ENCODE peak calls at places on chromosome 7, in six cellular contexts. W is activated CD4-positive, alpha-beta T cell treated with anti-CD3 and anti-CD28 coated beads for 24 hours; E is A549; Y is activated naive CD8-positive, alpha-beta T cell treated with anti-CD3 and anti-CD28 coated beads, Interleukin-2, amount 50 U/mL, for 16 hours; Z is Ammon's horn; L is CD14-positive monocyte. I is an unnamed sample.

GRCh38 chr7:30678805-30679204 is 3.5 kb downstream of the CRHR2 start:
- DNase-seq in Z (no peak), E (no peak), Y (no peak), W (no peak), L (no peak), I (no peak)

GRCh38 chr7:55172161-55172560 is 153.3 kb downstream of the EGFR start:
- DNase-seq in L (no peak), Y (no peak), Z (no peak), E (no peak), W (no peak), I (no peak)

GRCh38 chr7:16945372-16945771 is 63.6 kb upstream of the AGR3 start:
- DNase-seq in W (no peak), L (no peak), E (no peak), Z (no peak), Y (no peak), I (no peak)

GRCh38 chr7:18684899-18685298 is 189.3 kb downstream of the HDAC9 start:
- DNase-seq in Z (no peak), Y (no peak), W (no peak), L (no peak), E (no peak), I (no peak)

GRCh38 chr7:139711991-139712753 is 65.6 kb downstream of the HIPK2 start:
- DNase-seq in L (no peak), Y (no peak), W (no peak), Z (peak), E (no peak), I (no peak)

GRCh38 chr7:29350351-29350750 is 155.8 kb downstream of the CHN2 start:
- DNase-seq in E (no peak), W (no peak), Y (no peak), Z (no peak), L (no peak), I (no peak)

GRCh38 chr7:90173127-90173844 is 19.0 kb downstream of the STEAP1 start:
- DNase-seq in L (no peak), W (no peak), Y (no peak), E (no peak), Z (no peak), I (no peak)

GRCh38 chr7:87507446-87507845 is 32.0 kb upstream of the ABCB4 start:
- DNase-seq in Y (no peak), L (no peak), Z (no peak), W (no peak), E (peak), I (peak)

GRCh38 chr7:22302951-22303423 is 54.0 kb downstream of the RAPGEF5 start:
- DNase-seq in W (no peak), Y (no peak), Z (no peak), L (no peak), E (no peak), I (no peak)

GRCh38 chr7:54392935-54393334 is 149.2 kb upstream of the VSTM2A start:
- DNase-seq in Y (no peak), L (no peak), Z (no peak), W (no peak), E (no peak), I (no peak)

GRCh38 chr7:26547156-26547555 is 255.5 kb downstream of the SNX10 start:
- DNase-seq in W (no peak), L (no peak), E (no peak), Z (no peak), Y (no peak), I (no peak)

GRCh38 chr7:6440381-6440780 is 7.4 kb downstream of the DAGLB start:
- DNase-seq in E (no peak), W (no peak), L (no peak), Y (no peak), Z (no peak), I (no peak)

GRCh38 chr7:151113344-151114150 is 27.3 kb downstream of the AGAP3 start:
- DNase-seq in Z (no peak), E (peak), Y (no peak), W (no peak), L (no peak), I (peak)

GRCh38 chr7:78111384-78111783 is 312.8 kb downstream of the PHTF2 start:
- DNase-seq in Y (no peak), L (no peak), W (no peak), Z (no peak), E (no peak), I (no peak)

GRCh38 chr7:4613855-4614548 is 68.1 kb upstream of the FOXK1 start:
- DNase-seq in E (no peak), L (no peak), Y (no peak), W (no peak), Z (no peak), I (peak)

GRCh38 chr7:102097601-102098161 is 189.0 kb upstream of the SH2B2 start:
- DNase-seq in Y (no peak), Z (no peak), W (no peak), L (no peak), E (no peak), I (no peak)

GRCh38 chr7:91959023-91959422 is 18.4 kb downstream of the AKAP9 start:
- DNase-seq in L (no peak), W (no peak), Y (no peak), Z (no peak), E (no peak), I (no peak)

GRCh38 chr7:158407581-158408331 is 179.9 kb downstream of the PTPRN2 start:
- DNase-seq in E (peak), Z (peak), Y (no peak), W (no peak), L (no peak), I (peak)

GRCh38 chr7:98995523-98996161 is 117.3 kb downstream of the TRRAP start:
- DNase-seq in Z (no peak), E (no peak), W (no peak), Y (no peak), L (no peak), I (no peak)

GRCh38 chr7:27190284-27190748 is 5.3 kb upstream of the HOXA11 start:
- DNase-seq in Y (no peak), W (no peak), E (no peak), Z (no peak), L (no peak), I (no peak)

I was measured in epithelial cell of esophagus.